ENCODE peak calls at places on chromosomes 2 and 18, in four cellular contexts. I is skeletal muscle cell, F is heart right ventricle, B is right cardiac atrium. M is an unnamed sample.
A peak's percentile ranks its signal among the peaks of the same experiment; 100 is the strongest.

GRCh38 chr2:120592084-120592483 is 143.6 kb upstream of the GLI2 start:
- DNase-seq in F (no peak), B (peak; percentile 29), I (no peak), M (no peak)

GRCh38 chr2:10054424-10054823 is 11.1 kb downstream of the KLF11 start:
- DNase-seq in B (peak; percentile 47), I (no peak), F (no peak), M (no peak)

GRCh38 chr18:24799720-24800119 is 339.3 kb downstream of the HRH4 start:
- DNase-seq in B (no peak), F (no peak), I (no peak), M (no peak)

GRCh38 chr2:112768432-112768831 is 4.0 kb upstream of the CKAP2L start:
- DNase-seq in I (no peak), F (no peak), B (no peak), M (no peak)

GRCh38 chr18:9453273-9453672 is 22.0 kb upstream of the RALBP1 start:
- DNase-seq in B (no peak), F (no peak), I (no peak), M (no peak)

GRCh38 chr2:106105151-106105922 is 88.8 kb downstream of the UXS1 start:
- DNase-seq in B (no peak), F (no peak), I (no peak), M (no peak)

GRCh38 chr2:55771612-55772011 is 78.0 kb upstream of the PNPT1 start:
- DNase-seq in B (no peak), I (peak; percentile 6), F (no peak), M (peak; percentile 42)

GRCh38 chr18:74084184-74084583 is 63.5 kb downstream of the FBXO15 start:
- DNase-seq in F (no peak), I (no peak), B (no peak), M (no peak)

GRCh38 chr2:75646583-75647425 is at the start of gene MRPL19:
- DNase-seq in I (peak; percentile 81), F (peak; percentile 70), B (peak; percentile 93), M (peak; percentile 87)

GRCh38 chr2:70357076-70358071 is 55.5 kb upstream of the FAM136A start:
- DNase-seq in B (no peak), F (no peak), I (no peak), M (no peak)

GRCh38 chr2:215620528-215620927 is 184.7 kb upstream of the FN1 start:
- DNase-seq in F (no peak), I (no peak), B (no peak), M (no peak)

GRCh38 chr18:34039194-34039593 is 185.5 kb downstream of the NOL4 start:
- DNase-seq in I (no peak), B (no peak), F (no peak), M (no peak)

GRCh38 chr2:202494300-202494699 is 118.2 kb downstream of the BMPR2 start:
- DNase-seq in F (no peak), B (peak; percentile 50), I (peak; percentile 44), M (peak; percentile 90)

GRCh38 chr18:69961718-69962117 is 14.0 kb upstream of the CD226 start:
- DNase-seq in B (no peak), I (no peak), F (no peak), M (no peak)

GRCh38 chr18:34809697-34810096 is 99.6 kb downstream of the DTNA start:
- DNase-seq in I (peak; percentile 12), F (peak; percentile 41), B (peak; percentile 88), M (peak; percentile 67)

GRCh38 chr2:237674731-237675276 is 47.4 kb downstream of the LRRFIP1 start:
- DNase-seq in B (peak; percentile 93), I (no peak), F (peak; percentile 83), M (no peak)

GRCh38 chr2:117977696-117978095 is 36.2 kb downstream of the CCDC93 start:
- DNase-seq in F (no peak), B (no peak), I (no peak), M (no peak)

GRCh38 chr2:237614151-237614720 is 13.2 kb upstream of the LRRFIP1 start:
- DNase-seq in I (no peak), B (no peak), F (no peak), M (no peak)

GRCh38 chr2:223930002-223930976 is 14.8 kb downstream of the WDFY1 start:
- DNase-seq in F (peak; percentile 42), B (peak; percentile 73), I (no peak), M (no peak)

GRCh38 chr18:50662177-50662576 is 102.3 kb downstream of the MAPK4 start:
- DNase-seq in F (no peak), I (no peak), B (no peak), M (no peak)

GRCh38 chr2:11446733-11447248 is 19.2 kb downstream of the E2F6 start:
- DNase-seq in F (no peak), I (peak; percentile 6), B (peak; percentile 51), M (peak; percentile 74)

GRCh38 chr2:15868186-15868585 is 72.2 kb upstream of the MYCN start:
- DNase-seq in B (no peak), I (no peak), F (no peak), M (no peak)

DNA sequence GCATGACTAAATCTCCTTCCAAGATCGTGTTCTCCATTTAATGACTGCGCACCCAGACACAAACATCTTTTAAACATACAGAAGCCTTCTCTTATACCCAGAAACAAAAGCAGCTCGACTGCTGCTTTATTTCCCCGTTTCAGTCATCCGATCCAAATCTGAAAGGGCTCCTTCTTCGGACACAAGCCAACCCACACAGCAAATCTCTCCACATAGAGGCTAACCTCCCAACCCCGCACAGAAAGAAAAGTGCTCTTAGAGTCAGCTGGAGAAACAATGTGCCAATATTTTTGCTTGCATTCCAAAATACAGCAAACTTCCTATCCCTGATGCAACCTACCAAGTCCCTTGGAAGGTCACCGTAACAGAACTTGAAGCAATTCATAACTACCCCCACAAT is 29.1 kb downstream of the GAREM1 start:
- DNase-seq in I (peak; percentile 55), F (no peak), B (no peak), M (no peak)
- H3K4me3 ChIP-seq in I (no peak overlapping the region), F (peak overlapping the region; percentile 27), B (peak overlapping the region; percentile 7), M (no peak overlapping the region)

DNA sequence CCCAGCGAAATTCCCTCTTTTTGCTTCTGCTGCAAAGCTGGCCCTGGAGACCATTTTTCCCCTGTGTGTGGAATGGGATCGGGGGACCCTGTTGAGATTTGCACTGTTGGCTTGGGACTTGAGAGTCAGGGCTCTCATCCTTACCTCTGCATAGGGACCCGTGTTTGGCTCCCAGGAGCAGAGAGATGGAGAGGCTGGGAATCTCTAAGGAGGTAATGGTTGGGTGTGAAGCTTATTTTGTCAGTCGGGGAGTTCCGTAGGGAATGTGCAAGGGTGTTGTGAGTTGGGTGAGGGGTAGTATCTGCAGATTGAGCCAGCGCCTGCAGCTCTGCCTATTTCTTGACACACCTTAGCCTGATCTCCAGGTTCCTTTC is 4.5 kb downstream of the GATA6 start:
- DNase-seq in F (no peak), B (no peak), I (no peak), M (no peak)
- H3K4me3 ChIP-seq in F (peak overlapping the region; percentile 94), B (peak overlapping the region; percentile 66), I (no peak overlapping the region), M (no peak overlapping the region)

GRCh38 chr2:190697421-190697820 is 48.5 kb downstream of the NAB1 start:
- DNase-seq in B (no peak), I (no peak), F (no peak), M (no peak)
- H3K4me3 ChIP-seq in B (no peak overlapping the region), I (no peak overlapping the region), F (no peak overlapping the region), M (no peak overlapping the region)

DNA sequence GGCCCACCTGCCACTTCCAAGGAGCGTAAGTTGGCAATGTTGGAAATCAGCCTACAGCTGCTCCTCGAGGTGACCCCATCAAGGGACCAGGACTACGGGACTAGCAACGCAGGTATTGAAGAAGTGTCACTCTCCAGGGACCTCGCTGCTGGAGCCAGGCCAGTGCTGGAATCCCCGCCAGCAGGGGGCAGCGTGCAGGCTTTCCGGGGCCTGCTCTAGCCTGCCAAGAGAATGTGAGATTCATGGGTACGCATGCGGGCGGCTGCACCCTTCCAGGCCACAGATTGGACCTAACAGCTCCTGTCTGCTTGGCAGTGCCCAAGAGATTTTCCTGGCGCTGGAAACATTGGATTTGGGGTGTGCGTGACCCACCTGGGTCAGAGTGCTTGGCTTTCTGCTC is 182.8 kb upstream of the RAB12 start:
- DNase-seq in F (no peak), I (no peak), B (no peak), M (no peak)
- H3K4me3 ChIP-seq in F (no peak overlapping the region), I (no peak overlapping the region), B (no peak overlapping the region), M (no peak overlapping the region)

DNA sequence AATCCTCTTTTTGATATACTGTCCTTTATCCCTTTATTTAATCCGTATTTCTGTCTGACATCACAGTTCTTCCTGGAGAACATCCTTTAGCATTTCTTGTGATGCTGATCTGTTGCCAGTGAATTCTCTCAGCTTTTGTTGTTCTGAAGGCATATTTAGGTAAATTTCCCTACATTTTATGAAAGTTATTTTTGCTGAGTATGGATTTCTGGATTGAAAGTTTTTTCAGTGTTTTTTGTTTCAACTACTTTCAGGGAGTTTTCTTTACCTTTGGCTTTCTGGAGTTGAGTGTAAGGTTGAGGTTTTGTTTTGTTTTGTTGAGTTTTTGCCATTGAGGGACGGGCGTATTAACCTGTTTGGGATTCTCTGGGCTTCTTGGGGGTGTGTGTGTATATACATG is 22.5 kb downstream of the SNTG2 start:
- DNase-seq in B (no peak), I (no peak), F (no peak), M (no peak)
- H3K4me3 ChIP-seq in B (no peak overlapping the region), I (no peak overlapping the region), F (no peak overlapping the region), M (no peak overlapping the region)

GRCh38 chr2:44801289-44801675 is 140.2 kb upstream of the SIX3 start:
- DNase-seq in B (no peak), F (no peak), I (no peak), M (no peak)
- H3K4me3 ChIP-seq in B (peak overlapping the region; percentile 17), F (no peak overlapping the region), I (no peak overlapping the region), M (no peak overlapping the region)

DNA sequence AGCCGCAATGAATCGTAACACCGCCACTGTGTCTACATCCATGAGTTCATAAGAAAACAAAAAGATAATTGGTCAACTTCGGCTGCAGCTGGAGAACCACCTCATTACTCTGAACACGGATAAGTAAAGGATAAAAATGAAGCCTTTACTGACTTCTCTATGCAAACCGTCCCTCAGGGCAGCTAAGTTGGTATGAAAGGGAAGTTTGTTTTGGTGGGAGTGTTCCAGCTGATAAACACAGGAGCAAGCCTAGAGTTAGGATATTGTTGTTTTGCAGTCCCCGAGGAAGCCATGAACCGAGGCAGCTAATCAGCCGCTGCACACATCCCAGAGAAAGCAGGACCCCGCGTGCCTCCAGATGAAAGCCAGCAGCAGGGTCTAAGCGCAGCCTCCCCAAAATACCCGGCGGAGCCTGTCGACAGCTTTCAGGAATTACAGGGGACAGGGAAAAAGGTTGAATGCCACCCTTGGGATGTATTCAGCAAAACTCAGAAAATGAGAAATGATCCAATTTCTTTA is 279.3 kb downstream of the NDUFA10 start:
- DNase-seq in I (no peak), B (peak; percentile 37), F (no peak), M (no peak)
- H3K4me3 ChIP-seq in I (no peak overlapping the region), B (no peak overlapping the region), F (no peak overlapping the region), M (no peak overlapping the region)

GRCh38 chr2:218780851-218781690 is 876 bp upstream of the CYP27A1 start:
- DNase-seq in B (peak; percentile 65), I (no peak), F (peak; percentile 16), M (no peak)
- H3K4me3 ChIP-seq in B (peak overlapping the region; percentile 46), I (peak overlapping the region; percentile 53), F (peak overlapping the region; percentile 82), M (no peak overlapping the region)

GRCh38 chr18:49459404-49460171 is 857 bp downstream of the DYM start:
- DNase-seq in B (no peak), I (no peak), F (peak; percentile 35), M (peak; percentile 46)

GRCh38 chr18:49460958-49461601 is 635 bp upstream of the DYM start:
- DNase-seq in B (no peak), F (no peak), I (peak; percentile 64), M (no peak)

GRCh38 chr18:49461602-49461977 is 1.1 kb upstream of the DYM start:
- DNase-seq in I (no peak), B (no peak), F (no peak), M (no peak)

GRCh38 chr18:49456794-49457193 is 3.7 kb downstream of the DYM start:
- DNase-seq in F (no peak), I (no peak), B (no peak), M (no peak)

GRCh38 chr18:49457616-49458015 is 2.8 kb downstream of the DYM start:
- DNase-seq in F (no peak), B (no peak), I (no peak), M (no peak)
- H3K4me3 ChIP-seq in F (no peak overlapping the region), B (no peak overlapping the region), I (no peak overlapping the region), M (no peak overlapping the region)

M was measured in HAP-1.